ENCODE peak calls at places on chromosomes 16 and 17, in seven cellular contexts. U, G, F, X, C, S and D are unnamed samples.

GRCh38 chr17:28807925-28808641 is 34.5 kb downstream of the FAM222B start:
- DNase-seq in F (peak), G (peak), U (peak), S (peak), C (peak), X (no peak), D (no peak)

GRCh38 chr17:44738214-44738906 is 20.4 kb upstream of the ADAM11 start:
- DNase-seq in U (no peak), S (no peak), F (no peak), G (no peak), X (no peak), C (peak), D (no peak)

GRCh38 chr17:77526728-77527355 is 386.1 kb downstream of the SEC14L1 start:
- DNase-seq in C (no peak), S (no peak), U (peak), G (no peak), X (no peak), F (no peak), D (no peak)

GRCh38 chr16:65660390-65660789 is 538.5 kb upstream of the CDH11 start:
- DNase-seq in X (no peak), C (peak), F (no peak), U (no peak), G (no peak), S (no peak), D (no peak)

GRCh38 chr17:273994-274832 is 78.4 kb downstream of the RPH3AL start:
- DNase-seq in F (no peak), S (no peak), C (no peak), G (no peak), X (no peak), U (no peak), D (no peak)

GRCh38 chr16:68227183-68227793 is 8.6 kb downstream of the ESRP2 start:
- DNase-seq in S (no peak), F (no peak), U (no peak), C (no peak), X (no peak), G (peak), D (peak)

GRCh38 chr16:17356243-17356933 is 114.4 kb downstream of the XYLT1 start:
- DNase-seq in S (no peak), G (no peak), U (no peak), C (no peak), F (no peak), X (no peak), D (no peak)

GRCh38 chr17:50219345-50219744 is 17.9 kb upstream of the COL1A1 start:
- DNase-seq in F (no peak), C (peak), G (no peak), U (no peak), X (no peak), S (no peak), D (no peak)

GRCh38 chr17:47816947-47817346 is 4.6 kb downstream of the OSBPL7 start:
- DNase-seq in U (no peak), F (no peak), X (no peak), C (no peak), G (no peak), S (no peak), D (no peak)

GRCh38 chr17:70544307-70544706 is 375.0 kb downstream of the KCNJ2 start:
- DNase-seq in X (no peak), G (no peak), S (no peak), F (no peak), C (no peak), U (no peak), D (no peak)

GRCh38 chr16:10536814-10537389 is 43.5 kb downstream of the EMP2 start:
- DNase-seq in G (no peak), C (no peak), U (no peak), F (no peak), S (no peak), X (no peak), D (no peak)

GRCh38 chr16:68436581-68436980 is 11.7 kb downstream of the SMPD3 start:
- DNase-seq in C (no peak), S (no peak), F (no peak), G (no peak), U (no peak), X (no peak), D (peak)

GRCh38 chr17:48546924-48547838 is 2.3 kb upstream of the HOXB2 start:
- DNase-seq in X (no peak), U (no peak), S (peak), C (no peak), G (no peak), F (no peak), D (no peak)

GRCh38 chr17:27339836-27340550 is 46.1 kb downstream of the WSB1 start:
- DNase-seq in C (no peak), X (peak), G (no peak), F (no peak), S (no peak), U (no peak), D (peak)

GRCh38 chr17:42077770-42078169 is 20.5 kb downstream of the ZNF385C start:
- DNase-seq in F (no peak), C (no peak), G (no peak), X (no peak), U (no peak), S (no peak), D (no peak)

GRCh38 chr17:79340286-79340685 is 265.7 kb downstream of the ENGASE start:
- DNase-seq in U (no peak), S (no peak), X (no peak), F (no peak), C (no peak), G (no peak), D (peak)

GRCh38 chr17:45428050-45428953 is 4.4 kb downstream of the ARHGAP27 start:
- DNase-seq in U (peak), X (peak), C (peak), S (no peak), F (peak), G (peak), D (peak)

GRCh38 chr17:68035131-68035522 is 408 bp upstream of the KPNA2 start:
- DNase-seq in C (no peak), S (no peak), F (peak), G (peak), X (peak), U (peak), D (no peak)

GRCh38 chr17:850828-851759 is 68.9 kb downstream of the MRM3 start:
- DNase-seq in F (no peak), X (no peak), C (peak), S (no peak), U (no peak), G (no peak), D (no peak)

GRCh38 chr17:82548681-82549303 is 29.3 kb downstream of the FOXK2 start:
- DNase-seq in U (no peak), X (no peak), G (no peak), F (no peak), C (no peak), S (no peak), D (no peak)